ENCODE peak calls at places on chromosome 4, in five cellular contexts. S is erythroblast, W is lower leg skin, T is H1, B is testis. U is an unnamed sample.

GRCh38 chr4:140156529-140157171 is 2.7 kb upstream of the MAML3 start:
- DNase-seq in B (no peak), S (no peak), T (no peak), W (no peak), U (no peak)

GRCh38 chr4:29278580-29278979 is 1441.6 kb upstream of the PCDH7 start:
- DNase-seq in W (no peak), B (no peak), S (no peak), T (no peak), U (no peak)

GRCh38 chr4:156692016-156692415 is 279.6 kb downstream of the PDGFC start:
- DNase-seq in S (no peak), T (no peak), B (no peak), W (no peak), U (no peak)

GRCh38 chr4:37780444-37781133 is 45.9 kb upstream of the PGM2 start:
- DNase-seq in B (no peak), T (no peak), S (no peak), W (no peak), U (peak)

GRCh38 chr4:7103599-7104365 is 35.9 kb upstream of the GRPEL1 start:
- DNase-seq in W (peak), B (no peak), S (no peak), T (no peak), U (peak)

GRCh38 chr4:138749303-138749702 is 266.3 kb upstream of the NOCT start:
- DNase-seq in S (no peak), W (no peak), T (no peak), B (no peak), U (no peak)

GRCh38 chr4:152983774-152984411 is 47.8 kb downstream of the FHDC1 start:
- DNase-seq in W (no peak), T (no peak), S (no peak), B (no peak), U (no peak)

GRCh38 chr4:126702747-126703146 is 930.0 kb upstream of the INTU start:
- DNase-seq in W (no peak), T (no peak), B (no peak), S (no peak), U (no peak)

GRCh38 chr4:182144621-182145359 is 98.4 kb upstream of the TENM3 start:
- DNase-seq in W (no peak), B (peak), S (no peak), T (peak), U (no peak)

GRCh38 chr4:187236491-187236890 is 512.8 kb upstream of the FAT1 start:
- DNase-seq in S (no peak), W (no peak), T (no peak), B (no peak), U (no peak)

GRCh38 chr4:187070158-187070557 is 346.5 kb upstream of the FAT1 start:
- DNase-seq in T (no peak), W (no peak), S (no peak), B (no peak), U (no peak)

GRCh38 chr4:187178084-187178483 is 454.4 kb upstream of the FAT1 start:
- DNase-seq in T (no peak), W (no peak), B (no peak), S (no peak), U (no peak)

GRCh38 chr4:79364048-79364447 is 38.2 kb upstream of the NAA11 start:
- DNase-seq in B (no peak), S (no peak), T (no peak), W (no peak), U (no peak)

DNA sequence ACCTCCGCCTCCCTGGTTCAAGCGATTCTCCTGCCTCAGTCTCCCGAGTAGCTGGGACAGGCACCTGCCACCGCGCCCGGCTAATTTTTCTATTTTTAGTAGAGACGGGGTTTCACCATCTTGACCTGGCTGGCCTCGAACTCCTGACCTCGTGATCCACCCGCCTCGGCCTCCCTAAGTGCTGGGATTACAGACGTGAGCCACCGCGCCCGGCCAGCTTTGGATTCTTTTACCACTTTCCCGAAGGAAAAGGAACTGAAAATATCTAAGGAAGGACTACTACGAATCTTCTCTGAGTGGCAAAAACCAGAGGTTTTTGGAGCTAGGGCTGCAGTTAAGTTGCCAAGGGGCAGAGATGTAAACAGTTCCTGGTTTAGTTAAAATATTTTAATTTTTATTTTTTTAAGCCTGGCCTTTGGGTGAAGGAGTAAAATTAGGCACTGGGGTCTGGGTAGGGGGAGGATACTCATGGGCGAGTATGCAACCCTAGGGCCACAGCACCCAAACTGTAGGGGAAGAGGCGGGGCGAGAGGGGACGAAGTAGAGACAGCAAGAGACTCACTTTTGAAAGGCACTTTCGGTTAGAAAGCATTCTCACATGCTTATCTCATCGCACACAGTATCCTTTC is 525 bp upstream of the CISD2 start:
- DNase-seq in B (peak), W (peak), S (no peak), T (no peak), U (no peak)
- TF ChIP-seq POLR2A in B (no peak), W (no peak), S (no peak), T (no peak), U (no peak)

GRCh38 chr4:8242782-8243556 is 26.6 kb upstream of the HTRA3 start:
- DNase-seq in B (no peak), S (peak), T (no peak), W (no peak), U (no peak)

GRCh38 chr4:8244001-8244757 is 25.4 kb upstream of the HTRA3 start:
- DNase-seq in W (no peak), B (no peak), T (no peak), S (no peak), U (no peak)

GRCh38 chr4:8240211-8241041 is 29.1 kb upstream of the HTRA3 start:
- DNase-seq in S (no peak), B (no peak), T (no peak), W (no peak), U (no peak)

GRCh38 chr4:8241211-8241779 is 28.3 kb upstream of the HTRA3 start:
- DNase-seq in B (no peak), S (no peak), T (no peak), W (no peak), U (no peak)

DNA sequence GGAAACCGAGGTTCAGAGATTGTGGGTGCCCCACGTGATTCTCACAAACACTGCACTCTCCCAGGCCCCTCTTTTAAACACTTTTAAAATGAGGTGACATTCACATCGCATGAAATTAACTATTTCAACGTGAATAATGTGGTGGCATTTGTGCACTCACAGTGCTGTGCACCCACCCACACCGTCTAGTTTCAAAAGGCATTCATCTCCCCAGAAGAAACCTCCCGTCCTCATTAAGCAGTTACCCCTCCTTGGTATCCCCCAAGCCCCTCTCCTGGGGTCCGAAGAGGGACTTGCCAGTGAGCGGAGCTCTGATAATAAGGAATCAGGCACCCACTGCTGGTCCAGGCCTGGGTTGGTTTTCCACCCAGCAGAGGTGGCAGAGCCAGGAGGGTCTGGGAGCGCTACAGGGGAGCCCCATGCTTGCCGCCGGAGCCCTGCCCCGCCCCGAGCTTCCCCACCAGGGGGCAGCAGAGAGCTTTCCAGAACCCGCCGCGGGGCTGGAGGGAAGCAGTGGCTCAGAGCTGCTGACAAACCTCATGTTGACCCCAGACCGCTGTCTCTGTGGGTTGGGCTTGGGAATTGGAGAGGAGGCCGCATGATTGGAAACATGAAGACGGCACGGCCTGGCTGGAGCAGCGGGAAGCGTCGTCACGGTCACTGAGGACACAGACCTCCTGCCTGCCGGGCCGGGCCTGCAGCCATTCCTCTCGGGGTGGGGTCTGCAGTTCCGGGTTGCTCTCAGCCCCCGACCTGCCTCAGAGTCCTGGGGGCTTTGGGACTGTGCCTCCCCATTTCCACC is 27.5 kb upstream of the HTRA3 start:
- DNase-seq in S (peak), B (peak), T (peak), W (peak), U (peak)
- TF ChIP-seq POLR2A in S (no peak), B (no peak), T (no peak), W (no peak), U (no peak)

GRCh38 chr4:109559983-109560686 is at the start of gene MCUB:
- DNase-seq in B (peak), W (peak), S (peak), T (peak), U (peak)
- TF ChIP-seq POLR2A in B (no peak), W (no peak), S (peak), T (peak), U (peak)

DNA sequence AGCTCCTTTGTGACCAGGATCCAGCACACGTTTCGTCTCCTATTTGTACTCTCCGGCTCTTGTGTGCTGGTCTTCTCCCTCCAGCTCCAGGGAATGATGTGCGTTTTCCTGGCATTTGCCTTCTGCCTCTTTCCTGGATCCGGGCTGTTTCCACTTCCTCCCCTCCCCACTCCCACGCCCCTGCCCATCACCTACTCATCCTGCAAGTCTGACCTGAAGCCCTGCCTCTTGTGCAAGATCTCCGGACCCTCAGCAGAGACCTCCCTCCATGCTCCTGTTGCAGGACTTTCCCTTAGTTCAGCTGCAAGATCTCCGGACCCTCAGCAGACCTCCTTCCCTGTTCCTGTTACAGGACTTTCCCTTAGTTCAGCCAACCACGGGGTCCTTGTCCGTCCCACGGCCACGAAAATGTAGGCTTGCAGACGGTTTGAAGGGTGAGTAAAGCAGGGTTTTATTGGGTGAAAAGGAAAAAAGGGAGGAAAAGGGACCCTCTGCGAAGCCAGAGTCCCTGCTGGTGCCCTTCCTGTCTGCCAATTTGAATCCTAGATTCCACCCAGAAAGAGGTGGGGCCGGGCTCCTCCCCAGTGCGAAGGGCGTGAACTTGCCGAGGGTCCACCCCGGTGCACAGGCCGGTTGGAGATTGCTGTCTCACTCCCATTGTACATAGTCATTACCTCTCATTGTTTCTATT is 74.4 kb upstream of the IRF2 start:
- DNase-seq in W (no peak), B (no peak), T (peak), S (no peak), U (peak)
- TF ChIP-seq POLR2A in W (no peak), B (no peak), T (no peak), S (no peak), U (no peak)

DNA sequence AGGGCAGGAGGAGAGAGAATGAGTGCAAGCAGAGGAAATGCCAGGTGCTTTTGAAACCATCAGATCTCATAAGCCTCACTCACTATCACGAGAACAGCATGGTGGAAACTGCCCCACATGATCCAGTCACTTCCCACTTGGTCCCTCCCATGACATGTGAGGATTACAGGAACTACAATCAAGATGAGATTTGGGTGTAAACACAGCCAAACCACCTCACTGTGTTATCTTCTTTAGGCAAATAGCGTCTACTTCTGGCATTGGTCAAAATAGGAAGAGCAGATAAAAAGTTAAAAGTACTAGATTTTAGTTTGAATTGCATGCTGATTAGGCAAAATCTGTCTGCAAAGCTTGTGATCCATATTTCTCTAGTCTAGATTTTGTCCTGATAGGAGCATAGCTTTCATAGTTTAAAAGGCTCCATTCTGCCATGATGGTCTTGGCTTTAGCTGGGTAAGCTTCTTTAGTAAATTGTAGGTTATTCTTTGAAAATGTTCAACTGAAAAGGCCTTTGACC is 267.5 kb downstream of the NKX6-1 start:
- DNase-seq in T (no peak), S (no peak), W (no peak), B (no peak), U (no peak)
- TF ChIP-seq POLR2A in T (no peak), S (no peak), W (no peak), B (no peak), U (no peak)

GRCh38 chr4:151324124-151324448 is 1.3 kb downstream of the SH3D19 start:
- DNase-seq in W (no peak), B (no peak), S (no peak), T (no peak), U (no peak)

GRCh38 chr4:151329217-151330007 is 4.0 kb upstream of the SH3D19 start:
- DNase-seq in T (no peak), W (no peak), S (no peak), B (no peak), U (no peak)

GRCh38 chr4:151322565-151322964 is 2.8 kb downstream of the SH3D19 start:
- DNase-seq in T (no peak), B (no peak), W (no peak), S (no peak), U (no peak)

GRCh38 chr4:151324449-151325319 is 721 bp downstream of the SH3D19 start:
- DNase-seq in B (peak), S (peak), T (peak), W (peak), U (peak)

GRCh38 chr4:151325320-151326246 is at the start of gene SH3D19:
- DNase-seq in S (no peak), W (peak), T (peak), B (peak), U (peak)
- TF ChIP-seq POLR2A in S (no peak), W (no peak), T (no peak), B (no peak), U (peak)

DNA sequence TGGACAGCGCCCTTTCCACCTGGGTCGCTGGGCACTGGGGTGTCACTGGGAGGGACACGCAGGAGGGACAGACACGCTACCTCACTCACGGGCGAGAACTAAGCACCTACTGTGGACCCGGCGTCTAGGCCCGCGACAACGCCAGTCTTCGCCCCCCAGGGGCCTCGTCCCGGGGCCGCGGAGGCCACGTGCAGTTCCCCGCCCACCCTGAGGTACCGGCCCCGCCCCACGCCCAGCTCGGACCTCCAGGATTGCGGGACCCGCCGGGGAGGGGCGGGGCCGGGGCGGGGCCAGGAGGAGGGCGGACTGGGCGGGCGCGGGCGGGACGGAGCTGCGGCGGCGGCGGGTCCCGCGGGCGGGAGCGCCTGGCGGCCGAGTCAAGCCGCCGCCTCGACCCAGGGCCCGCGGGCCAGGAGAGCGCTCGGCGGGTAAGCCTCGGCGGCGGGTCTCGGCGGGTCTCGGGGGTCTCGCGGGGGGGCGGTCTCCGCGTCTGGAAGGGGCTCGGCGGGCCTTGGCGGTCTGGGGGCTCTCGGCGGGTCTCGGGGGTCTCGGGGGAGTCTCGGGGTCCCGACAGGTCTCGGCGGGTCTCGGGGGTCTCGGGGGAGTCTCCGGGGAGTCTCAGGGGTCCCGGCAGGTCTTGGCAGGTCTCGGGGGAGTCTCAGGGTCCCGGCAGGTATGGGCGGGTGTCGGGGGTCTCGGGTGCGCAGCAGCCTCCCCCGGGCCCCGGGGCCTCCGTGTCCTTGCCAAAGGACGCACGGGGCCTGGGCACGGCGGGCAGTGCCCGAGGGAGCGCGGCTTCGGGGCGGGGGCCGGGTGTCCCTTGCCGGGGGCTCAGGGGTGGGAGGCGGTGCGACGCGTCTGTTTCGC is at the start of gene SH3BP2:
- DNase-seq in T (peak), B (peak), S (peak), W (peak), U (peak)
- TF ChIP-seq POLR2A in T (no peak), B (no peak), S (no peak), W (no peak), U (no peak)

GRCh38 chr4:25457053-25457715 is 80.1 kb downstream of the ANAPC4 start:
- DNase-seq in S (no peak), B (no peak), T (no peak), W (no peak), U (no peak)
- TF ChIP-seq POLR2A in S (no peak), B (no peak), T (no peak), W (no peak), U (no peak)

GRCh38 chr4:113760852-113761681 is 471 bp downstream of the CAMK2D start:
- DNase-seq in W (peak), B (peak), S (peak), T (peak), U (peak)
- TF ChIP-seq POLR2A in W (no peak), B (no peak), S (no peak), T (no peak), U (peak)

DNA sequence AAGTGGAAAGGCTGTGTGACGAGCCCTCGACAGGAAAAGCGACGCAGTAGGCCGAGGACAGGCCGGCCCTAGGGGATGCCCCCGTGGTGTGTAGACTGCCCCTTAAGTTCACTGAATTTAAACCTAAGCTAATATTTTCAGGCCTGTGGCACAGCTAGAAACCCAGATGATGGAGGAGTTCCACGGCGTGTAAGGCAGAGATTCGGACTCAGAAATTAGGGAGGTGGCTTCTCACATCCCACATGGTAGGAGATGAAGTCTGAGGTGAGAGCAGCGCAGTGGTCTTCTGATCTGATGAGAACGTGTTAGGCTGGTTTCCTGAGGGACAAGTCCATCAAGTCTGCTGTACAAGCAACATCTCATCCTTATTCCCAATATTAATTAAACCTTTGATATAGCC is 7.8 kb downstream of the LRP2BP start:
- DNase-seq in W (no peak), S (no peak), T (no peak), B (no peak), U (no peak)
- TF ChIP-seq POLR2A in W (no peak), S (no peak), T (no peak), B (no peak), U (no peak)

U was measured in heart left ventricle.